ENCODE peak calls at places on chromosome 11, in nine cellular contexts. S, N, F, J, B, A, R, W and V are unnamed samples.

GRCh38 chr11:65412271-65413076 is 10.1 kb upstream of the NEAT1 start:
- DNase-seq in S (no peak), N (no peak), F (no peak), J (no peak), B (peak; percentile 35), A (no peak), R (no peak), W (no peak), V (no peak)

GRCh38 chr11:66192181-66192888 is 76.1 kb upstream of the RAB1B start:
- DNase-seq in S (no peak), N (no peak), F (no peak), J (peak; percentile 44), B (no peak), A (no peak), R (no peak), W (no peak), V (no peak)

GRCh38 chr11:130223291-130223971 is 63.8 kb downstream of the ST14 start:
- DNase-seq in S (no peak), N (no peak), F (no peak), J (no peak), B (no peak), A (no peak), R (peak; percentile 40), W (no peak), V (no peak)

GRCh38 chr11:57568330-57568766 is 876 bp upstream of the UBE2L6 start:
- DNase-seq in S (peak; percentile 68), N (peak; percentile 51), F (peak; percentile 87), J (peak; percentile 92), B (peak; percentile 91), A (no peak), R (peak; percentile 85), W (peak; percentile 93), V (no peak)

GRCh38 chr11:61966673-61967176 is 709 bp downstream of the FTH1 start:
- DNase-seq in S (peak; percentile 30), N (no peak), F (peak; percentile 45), J (peak; percentile 38), B (no peak), A (no peak), R (no peak), W (peak; percentile 30), V (peak; percentile 78)

GRCh38 chr11:130480721-130481140 is 32.3 kb downstream of the ADAMTS15 start:
- DNase-seq in S (no peak), N (no peak), F (no peak), J (no peak), B (no peak), A (no peak), R (no peak), W (no peak), V (no peak)

GRCh38 chr11:27468643-27469332 is 3.8 kb downstream of the LGR4 start:
- DNase-seq in S (peak; percentile 44), N (no peak), F (no peak), J (peak; percentile 55), B (no peak), A (no peak), R (no peak), W (no peak), V (no peak)

GRCh38 chr11:71252434-71252781 is at the start of gene SHANK2:
- DNase-seq in S (no peak), N (no peak), F (no peak), J (no peak), B (no peak), A (peak; percentile 47), R (no peak), W (peak; percentile 82), V (no peak)

GRCh38 chr11:123561046-123561781 is 93.2 kb downstream of the SCN3B start:
- DNase-seq in S (peak; percentile 38), N (no peak), F (no peak), J (peak; percentile 38), B (peak; percentile 76), A (peak; percentile 34), R (peak; percentile 45), W (peak; percentile 65), V (no peak)

GRCh38 chr11:130422251-130422995 is 6.0 kb downstream of the ADAMTS8 start:
- DNase-seq in S (no peak), N (no peak), F (no peak), J (no peak), B (no peak), A (no peak), R (no peak), W (no peak), V (no peak)

GRCh38 chr11:126930100-126930841 is 70.3 kb downstream of the KIRREL3 start:
- DNase-seq in S (peak; percentile 23), N (no peak), F (no peak), J (no peak), B (no peak), A (no peak), R (no peak), W (no peak), V (no peak)

GRCh38 chr11:45146072-45147016 is at the start of gene PRDM11:
- DNase-seq in S (peak; percentile 78), N (no peak), F (peak; percentile 69), J (peak; percentile 93), B (peak; percentile 77), A (peak; percentile 36), R (peak; percentile 57), W (peak; percentile 58), V (peak; percentile 90)

GRCh38 chr11:111454561-111455192 is 57.5 kb downstream of the BTG4 start:
- DNase-seq in S (peak; percentile 60), N (no peak), F (peak; percentile 57), J (peak; percentile 84), B (no peak), A (peak; percentile 44), R (peak; percentile 20), W (peak; percentile 88), V (peak; percentile 84)

GRCh38 chr11:12075291-12075690 is 35.1 kb upstream of the MICAL2 start:
- DNase-seq in S (no peak), N (no peak), F (no peak), J (no peak), B (no peak), A (no peak), R (no peak), W (no peak), V (no peak)

GRCh38 chr11:14350215-14350614 is 8.8 kb downstream of the RRAS2 start:
- DNase-seq in S (no peak), N (no peak), F (no peak), J (no peak), B (no peak), A (no peak), R (no peak), W (peak; percentile 75), V (no peak)

GRCh38 chr11:26286472-26287066 is 45.4 kb upstream of the ANO3 start:
- DNase-seq in S (peak; percentile 39), N (no peak), F (peak; percentile 11), J (peak; percentile 61), B (no peak), A (no peak), R (no peak), W (peak; percentile 67), V (no peak)

GRCh38 chr11:62542750-62543567 is 3.6 kb downstream of the AHNAK start:
- DNase-seq in S (peak; percentile 78), N (peak; percentile 51), F (peak; percentile 88), J (peak; percentile 95), B (peak; percentile 84), A (peak; percentile 74), R (peak; percentile 86), W (peak; percentile 86), V (peak; percentile 93)

DNA sequence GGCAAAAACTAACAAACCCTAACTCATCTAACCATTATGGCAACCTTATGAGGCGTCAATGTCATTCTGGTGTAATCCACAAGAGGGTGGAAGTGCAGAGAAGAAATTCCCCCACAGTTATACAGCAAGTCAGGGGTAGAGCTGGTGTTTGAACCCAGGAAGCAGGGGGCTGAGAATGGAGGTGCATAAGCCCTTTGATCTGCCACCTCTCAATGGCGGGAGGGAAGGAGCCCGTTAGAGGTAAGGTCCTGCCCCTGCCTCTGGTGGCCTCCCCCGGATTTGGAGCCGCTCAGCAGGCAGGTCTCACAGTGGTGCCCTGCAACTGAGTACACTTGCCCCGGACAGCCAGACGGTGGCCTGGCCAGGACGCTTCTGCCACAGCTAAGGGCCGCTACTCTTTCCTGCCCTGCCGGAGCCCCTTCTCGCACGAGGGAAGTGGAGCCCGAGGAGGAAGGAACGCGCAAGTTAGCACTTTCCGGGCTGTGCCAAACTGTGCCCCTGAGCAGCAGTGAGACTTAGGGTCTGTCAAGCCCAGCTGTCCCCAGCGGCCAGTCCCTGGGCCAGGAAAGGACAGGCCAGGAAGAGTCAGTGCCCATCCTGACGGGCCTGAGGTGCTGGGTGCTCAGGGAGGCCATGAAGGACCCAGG is 1.1 kb downstream of the FXYD2 start:
- DNase-seq in S (no peak), N (no peak), F (peak; percentile 46), J (peak; percentile 16), B (no peak), A (no peak), R (no peak), W (no peak), V (no peak)
- TF ChIP-seq CTCF in S (peak; percentile 14), N (peak; percentile 31), F (peak; percentile 35), J (no peak), B (no peak), A (peak; percentile 38), R (peak; percentile 12), W (no peak), V (no peak)

GRCh38 chr11:35486446-35486845 is 39.0 kb downstream of the PAMR1 start:
- DNase-seq in S (no peak), N (no peak), F (no peak), J (no peak), B (no peak), A (no peak), R (no peak), W (no peak), V (no peak)
- TF ChIP-seq CTCF in S (peak; percentile 11), N (no peak), F (peak; percentile 2), J (no peak), B (no peak), A (no peak), R (no peak), W (no peak), V (no peak)

DNA sequence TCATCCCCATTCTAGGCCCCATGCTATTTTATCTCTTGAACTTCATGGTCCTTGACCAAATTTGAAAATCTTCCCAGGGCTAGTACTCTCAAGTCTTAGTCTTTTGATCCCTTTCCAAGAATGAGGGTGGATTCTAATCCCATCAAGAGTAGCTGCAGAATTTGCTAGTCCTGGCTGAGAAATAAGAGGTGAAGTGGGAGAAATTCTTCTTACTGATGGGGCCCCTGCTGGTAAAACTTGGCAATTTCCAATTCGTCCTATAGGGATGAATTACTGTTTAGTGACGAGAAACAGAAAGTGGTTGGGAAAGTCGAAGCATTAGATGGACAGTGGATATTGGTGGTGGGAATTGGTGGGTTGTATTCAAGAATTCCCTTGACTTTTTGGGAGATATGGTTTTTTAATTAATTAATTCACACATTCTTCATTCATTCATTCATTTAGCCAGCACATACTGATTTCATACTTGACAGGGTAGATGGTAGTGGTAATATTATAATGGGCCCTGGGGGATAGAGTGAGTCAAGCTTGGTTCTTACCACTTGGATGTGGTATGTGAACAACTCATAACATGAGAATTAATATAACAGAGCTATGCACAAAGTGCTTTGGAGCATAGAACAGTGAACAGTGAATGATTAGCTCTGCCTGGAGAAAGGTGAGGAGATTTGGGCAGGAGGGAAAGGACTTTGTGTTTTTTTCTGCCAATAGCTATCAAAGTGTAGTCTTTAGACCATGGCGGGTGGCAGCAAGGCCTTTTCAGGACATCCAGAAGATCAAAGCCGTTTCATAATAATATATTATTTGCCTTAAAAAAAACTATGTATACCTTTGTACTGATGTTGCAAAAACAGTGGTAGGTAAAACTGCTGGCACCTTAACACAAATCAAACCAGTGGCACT is 103.8 kb downstream of the STIM1 start:
- DNase-seq in S (peak; percentile 77), N (no peak), F (peak; percentile 19), J (peak; percentile 84), B (no peak), A (no peak), R (no peak), W (peak; percentile 76), V (no peak)
- TF ChIP-seq CTCF in S (peak; percentile 27), N (peak; percentile 32), F (no peak), J (peak; percentile 7), B (no peak), A (peak; percentile 41), R (no peak), W (peak; percentile 47), V (peak; percentile 18)

GRCh38 chr11:77374108-77374507 is 72.6 kb upstream of the GDPD4 start:
- DNase-seq in S (peak; percentile 31), N (no peak), F (no peak), J (peak; percentile 30), B (no peak), A (no peak), R (no peak), W (no peak), V (no peak)
- TF ChIP-seq CTCF in S (no peak), N (no peak), F (no peak), J (no peak), B (no peak), A (no peak), R (no peak), W (no peak), V (no peak)